ENCODE peak calls at places on chromosomes 12 and 14, in five cellular contexts. Z, H, F, N and E are unnamed samples.

GRCh38 chr14:95255487-95255886 is 64.2 kb downstream of the CLMN start:
- DNase-seq in Z (no peak), H (peak; percentile 32), F (no peak), N (peak; percentile 93), E (no peak)

GRCh38 chr12:87368259-87368658 is 660.9 kb downstream of the C12orf50 start:
- DNase-seq in Z (no peak), H (no peak), F (no peak), N (no peak), E (no peak)

GRCh38 chr12:109440851-109441490 is 36.1 kb downstream of the KCTD10 start:
- DNase-seq in Z (no peak), H (peak; percentile 34), F (no peak), N (no peak), E (no peak)

GRCh38 chr14:105899071-105899641 is 372.8 kb downstream of the TMEM121 start:
- DNase-seq in Z (no peak), H (no peak), F (no peak), N (no peak), E (no peak)

GRCh38 chr14:102279688-102280348 is 25.1 kb downstream of the MOK start:
- DNase-seq in Z (no peak), H (peak; percentile 99), F (peak; percentile 100), N (no peak), E (no peak)

GRCh38 chr14:59377991-59378720 is 87.0 kb downstream of the GPR135 start:
- DNase-seq in Z (no peak), H (no peak), F (no peak), N (no peak), E (peak; percentile 65)

GRCh38 chr12:132186857-132187620 is 42.8 kb downstream of the NOC4L start:
- DNase-seq in Z (no peak), H (no peak), F (no peak), N (no peak), E (no peak)

GRCh38 chr12:49930515-49931288 is 19.8 kb upstream of the AQP2 start:
- DNase-seq in Z (no peak), H (peak; percentile 67), F (no peak), N (no peak), E (no peak)

GRCh38 chr14:89383171-89383845 is 33.7 kb downstream of the FOXN3 start:
- DNase-seq in Z (no peak), H (no peak), F (no peak), N (no peak), E (no peak)

GRCh38 chr12:4539167-4539870 is 629 bp downstream of the RAD51AP1 start:
- DNase-seq in Z (no peak), H (no peak), F (no peak), N (no peak), E (no peak)

GRCh38 chr12:26346748-26347147 is 151.4 kb downstream of the SSPN start:
- DNase-seq in Z (no peak), H (peak; percentile 55), F (no peak), N (no peak), E (no peak)

GRCh38 chr12:47802312-47802711 is 17.4 kb downstream of the HDAC7 start:
- DNase-seq in Z (no peak), H (no peak), F (no peak), N (no peak), E (no peak)

GRCh38 chr12:128863957-128864356 is 10.7 kb downstream of the GLT1D1 start:
- DNase-seq in Z (no peak), H (no peak), F (no peak), N (no peak), E (no peak)

GRCh38 chr14:69260246-69260978 is 454 bp downstream of the GALNT16 start:
- DNase-seq in Z (no peak), H (no peak), F (no peak), N (peak; percentile 60), E (no peak)

GRCh38 chr14:88546621-88547385 is 8.0 kb downstream of the PTPN21 start:
- DNase-seq in Z (no peak), H (no peak), F (no peak), N (no peak), E (no peak)

GRCh38 chr14:50542941-50543418 is 10.6 kb upstream of the MAP4K5 start:
- DNase-seq in Z (no peak), H (peak; percentile 69), F (no peak), N (no peak), E (no peak)

GRCh38 chr12:80607361-80608135 is 99.9 kb upstream of the MYF6 start:
- DNase-seq in Z (no peak), H (no peak), F (no peak), N (no peak), E (no peak)

GRCh38 chr14:57485635-57486034 is 8.0 kb downstream of the CCDC198 start:
- DNase-seq in Z (no peak), H (no peak), F (no peak), N (no peak), E (no peak)

GRCh38 chr14:74979442-74980397 is 23.0 kb upstream of the EIF2B2 start:
- DNase-seq in Z (no peak), H (peak; percentile 33), F (no peak), N (peak; percentile 68), E (no peak)

GRCh38 chr14:32657081-32657480 is 281.6 kb upstream of the NPAS3 start:
- DNase-seq in Z (no peak), H (peak; percentile 82), F (peak; percentile 41), N (no peak), E (no peak)

GRCh38 chr12:30909721-30910350 is 16.7 kb upstream of the TSPAN11 start:
- DNase-seq in Z (no peak), H (no peak), F (no peak), N (no peak), E (no peak)

GRCh38 chr12:45695035-45695434 is 34.5 kb upstream of the ARID2 start:
- DNase-seq in Z (no peak), H (peak; percentile 8), F (no peak), N (no peak), E (no peak)

GRCh38 chr14:79630561-79630960 is 580.7 kb downstream of the DIO2 start:
- DNase-seq in Z (no peak), H (no peak), F (no peak), N (no peak), E (no peak)

GRCh38 chr12:63826002-63826585 is 18.4 kb upstream of the SRGAP1 start:
- DNase-seq in Z (no peak), H (peak; percentile 86), F (no peak), N (no peak), E (no peak)

GRCh38 chr12:11711675-11712327 is 62.3 kb downstream of the ETV6 start:
- DNase-seq in Z (no peak), H (peak; percentile 79), F (no peak), N (no peak), E (no peak)

GRCh38 chr12:120361506-120362208 is 7.3 kb downstream of the MSI1 start:
- DNase-seq in Z (peak; percentile 86), H (peak; percentile 45), F (no peak), N (peak; percentile 97), E (peak; percentile 76)

GRCh38 chr14:21525995-21526671 is at the start of gene SALL2:
- DNase-seq in Z (peak; percentile 52), H (peak; percentile 49), F (no peak), N (peak; percentile 99), E (peak; percentile 86)

DNA sequence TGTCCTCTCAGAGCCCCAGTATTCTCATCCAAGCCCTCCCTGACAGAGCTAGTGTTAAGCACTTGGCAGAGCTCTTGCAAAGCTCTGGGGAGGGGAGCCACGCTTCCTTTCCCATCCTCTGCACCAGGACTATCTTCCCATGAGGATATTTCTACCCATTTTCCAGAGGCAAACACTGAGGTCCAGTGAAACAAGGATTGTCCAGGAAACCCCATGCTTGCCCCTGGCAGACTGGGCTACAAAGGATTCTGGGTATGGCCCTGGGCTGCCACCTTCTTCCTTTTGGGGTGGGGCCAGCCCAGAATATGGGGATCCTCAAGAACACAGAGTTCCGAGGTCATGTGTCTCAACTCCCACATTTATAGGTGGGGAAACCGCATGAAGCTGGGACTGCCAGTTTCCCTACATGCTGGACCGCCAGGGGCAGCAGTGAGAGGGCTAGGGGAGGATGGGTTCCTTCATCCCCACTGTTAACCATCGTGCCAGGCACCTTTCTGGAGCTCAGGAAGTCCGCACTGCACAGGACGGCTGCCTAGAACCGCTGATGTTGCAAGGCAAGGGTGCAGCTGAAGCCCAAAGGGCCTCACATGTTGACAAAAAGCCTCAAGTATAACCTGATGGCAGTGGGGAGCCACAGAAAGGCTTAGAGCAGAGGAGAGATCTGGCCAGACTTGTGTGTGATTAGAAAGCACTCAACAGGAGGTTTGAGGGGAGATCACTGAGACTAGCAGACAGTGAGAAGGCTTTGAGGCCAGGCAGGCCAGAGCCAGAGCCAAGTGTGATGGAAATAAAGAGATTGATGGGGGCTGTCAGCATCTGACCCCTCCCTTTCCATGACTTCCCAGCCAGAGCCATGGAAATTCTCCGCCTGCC is 5.5 kb upstream of the CCDC85C start:
- DNase-seq in Z (no peak), H (peak; percentile 28), F (no peak), N (no peak), E (no peak)
- TF ChIP-seq CTCF in Z (no peak), H (peak; percentile 77), F (peak; percentile 56), N (no peak), E (no peak)

GRCh38 chr12:8078400-8078799 is 3.7 kb upstream of the NECAP1 start:
- DNase-seq in Z (no peak), H (peak; percentile 87), F (peak; percentile 52), N (peak; percentile 62), E (no peak)
- TF ChIP-seq CTCF in Z (peak; percentile 39), H (peak; percentile 66), F (peak; percentile 44), N (peak; percentile 71), E (no peak)

GRCh38 chr12:52245259-52245961 is 12.4 kb downstream of the KRT7 start:
- DNase-seq in Z (no peak), H (no peak), F (no peak), N (peak; percentile 46), E (no peak)
- TF ChIP-seq CTCF in Z (no peak), H (no peak), F (no peak), N (no peak), E (no peak)

DNA sequence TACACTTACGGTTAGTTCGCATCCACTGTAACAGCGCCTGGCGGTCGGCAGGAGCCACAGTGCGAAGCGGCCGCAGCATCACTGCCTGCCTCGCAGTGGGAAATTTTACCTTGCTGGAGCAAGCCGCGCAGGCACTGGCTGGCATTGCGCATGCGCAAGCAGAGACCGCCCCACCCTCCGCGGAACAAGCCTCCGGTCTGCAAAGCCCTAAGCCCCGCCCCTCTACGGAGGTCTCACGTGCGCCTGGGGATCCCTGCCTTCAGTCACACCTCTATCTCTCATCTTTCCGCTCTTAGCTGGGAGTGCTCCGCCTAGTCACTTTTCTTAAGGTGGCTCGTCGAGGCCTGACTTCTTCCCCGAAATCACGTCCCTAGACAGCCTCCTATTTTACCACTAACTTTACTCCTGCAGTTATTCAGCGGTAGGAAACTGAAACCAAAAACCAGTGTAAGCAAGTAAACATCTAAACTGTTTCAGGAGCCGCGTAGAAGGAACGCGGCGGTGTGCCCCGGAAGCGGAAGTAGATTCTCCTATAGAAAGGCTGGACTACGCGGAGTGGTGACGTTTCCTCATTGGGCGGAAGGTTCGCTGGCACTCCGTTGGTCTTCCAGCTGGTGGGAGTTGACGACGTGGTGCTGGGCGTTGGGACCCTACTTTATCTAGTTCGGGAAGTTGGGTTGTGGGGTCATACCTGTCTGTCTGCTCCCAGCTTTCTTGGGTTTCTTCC is at the start of gene SRP54:
- DNase-seq in Z (peak; percentile 56), H (peak; percentile 98), F (peak; percentile 75), N (peak; percentile 100), E (peak; percentile 98)
- TF ChIP-seq CTCF in Z (no peak), H (peak; percentile 44), F (peak; percentile 41), N (peak; percentile 28), E (peak; percentile 50)

GRCh38 chr12:32671930-32672785 is 6.9 kb upstream of the DNM1L start:
- DNase-seq in Z (peak; percentile 69), H (peak; percentile 92), F (peak; percentile 33), N (peak; percentile 59), E (no peak)
- TF ChIP-seq CTCF in Z (peak; percentile 84), H (peak; percentile 52), F (peak; percentile 57), N (peak; percentile 79), E (peak; percentile 31)